ENCODE peak calls at places on chromosome 1, in six cellular contexts. A is GM23338; M is neural progenitor cell; E is tibial nerve; U is CD8-positive, alpha-beta T cell; S is H9. G is an unnamed sample.

GRCh38 chr1:224637936-224638335 is 21.8 kb downstream of the CNIH3 start:
- DNase-seq in S (no peak), U (no peak), M (no peak), A (no peak), E (no peak), G (no peak)

GRCh38 chr1:203272633-203273205 is 32.6 kb upstream of the BTG2 start:
- DNase-seq in U (no peak), A (no peak), M (no peak), S (no peak), E (no peak), G (no peak)

GRCh38 chr1:150764617-150765090 is 924 bp downstream of the CTSS start:
- DNase-seq in A (no peak), E (no peak), M (no peak), S (no peak), U (no peak), G (peak; percentile 92)

GRCh38 chr1:15429701-15430149 is 8.5 kb upstream of the CTRC start:
- DNase-seq in E (no peak), S (no peak), A (no peak), U (no peak), M (no peak), G (no peak)

GRCh38 chr1:31029031-31029430 is 36.5 kb downstream of the PUM1 start:
- DNase-seq in U (no peak), E (no peak), M (no peak), A (no peak), S (no peak), G (no peak)

GRCh38 chr1:168635129-168635528 is 58.7 kb downstream of the XCL1 start:
- DNase-seq in A (no peak), M (no peak), S (no peak), U (no peak), E (no peak), G (no peak)

GRCh38 chr1:23103001-23103879 is 65.4 kb downstream of the LUZP1 start:
- DNase-seq in S (no peak), E (no peak), M (no peak), A (no peak), U (peak; percentile 5), G (peak; percentile 73)

GRCh38 chr1:22780696-22781095 is 70.1 kb downstream of the EPHB2 start:
- DNase-seq in U (no peak), M (peak; percentile 66), E (no peak), A (peak; percentile 88), S (peak; percentile 94), G (peak; percentile 56)

GRCh38 chr1:155247667-155248563 is 7.4 kb downstream of the ENTREP3 start:
- DNase-seq in A (no peak), E (no peak), U (no peak), M (no peak), S (no peak), G (no peak)

GRCh38 chr1:90154711-90155110 is 159.8 kb downstream of the ZNF326 start:
- DNase-seq in U (no peak), M (no peak), E (no peak), A (no peak), S (no peak), G (no peak)

GRCh38 chr1:18385239-18385790 is 95.4 kb upstream of the KLHDC7A start:
- DNase-seq in M (peak; percentile 21), U (no peak), E (no peak), S (peak; percentile 65), A (peak; percentile 58), G (no peak)

GRCh38 chr1:52056110-52056936 is at the start of gene BTF3L4:
- DNase-seq in A (peak; percentile 98), U (peak; percentile 87), S (peak; percentile 98), E (peak; percentile 93), M (peak; percentile 98), G (peak; percentile 89)
- TF ChIP-seq CTCF in A (no peak), U (no peak), S (peak; percentile 37), E (no peak), M (peak; percentile 26), G (no peak)

DNA sequence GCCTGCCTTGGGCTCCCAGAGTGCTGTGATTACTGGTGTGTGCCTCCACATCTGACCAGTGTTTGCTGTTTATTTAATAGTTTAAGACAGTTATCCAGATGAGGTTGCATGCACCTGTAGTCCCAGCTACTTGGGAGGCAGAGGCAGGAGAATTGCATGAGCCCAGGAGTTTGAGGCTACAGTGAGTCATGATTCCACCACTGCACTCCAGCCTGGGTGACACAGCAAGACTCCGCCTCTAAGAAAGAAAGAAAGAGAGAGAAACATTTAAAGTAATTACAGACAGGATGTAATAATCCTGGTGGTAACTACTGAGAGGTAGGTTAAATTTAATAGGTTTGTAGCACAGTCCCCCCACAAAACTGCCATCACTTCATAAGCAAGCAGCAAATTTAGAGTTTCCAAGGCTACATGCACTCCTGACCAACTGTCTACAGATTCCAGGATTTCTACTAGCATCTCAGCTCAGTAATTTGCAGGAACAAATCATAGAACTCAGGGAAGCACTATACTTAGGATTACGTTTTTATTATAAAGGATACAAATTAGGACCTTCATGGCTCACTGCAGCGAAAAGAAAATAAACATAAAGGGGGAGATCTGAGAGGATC is 89.6 kb downstream of the PKN2 start:
- DNase-seq in M (no peak), S (no peak), E (no peak), A (peak; percentile 31), U (no peak), G (no peak)
- H3K27ac ChIP-seq in M (no peak overlapping the region), S (peak overlapping the region; percentile 34), E (no peak overlapping the region), A (peak overlapping the region; percentile 93), U (no peak overlapping the region), G (no peak overlapping the region)

DNA sequence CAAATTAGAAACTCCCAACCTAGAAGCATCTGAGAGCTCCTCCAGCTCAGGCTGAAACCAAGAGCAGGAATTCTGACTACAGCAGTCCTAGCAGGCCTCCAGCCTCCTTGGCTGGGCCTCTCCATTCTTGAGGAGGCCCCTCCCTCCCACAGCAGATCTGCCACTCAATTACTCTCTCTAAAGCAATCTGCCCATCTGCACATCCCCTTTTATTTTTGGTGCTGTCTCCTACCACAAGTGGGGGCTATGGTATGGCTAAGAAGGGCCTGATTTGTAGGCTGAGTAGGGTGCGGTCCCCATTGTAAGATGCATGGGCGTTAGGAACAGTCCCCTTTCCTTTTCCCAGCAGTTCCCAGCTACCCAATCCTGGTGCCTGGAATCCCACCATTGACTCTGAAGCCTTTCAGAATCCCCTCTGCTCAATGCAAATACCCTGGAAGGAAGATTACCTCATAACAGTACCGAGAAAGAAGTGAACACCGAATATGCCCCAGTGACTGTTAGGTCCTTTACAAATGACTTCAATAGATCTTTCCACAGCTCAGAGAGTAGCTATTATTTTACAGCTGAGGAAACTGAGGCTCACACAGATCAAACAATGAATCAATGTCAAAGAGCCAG is 11.6 kb upstream of the TTC39A start:
- DNase-seq in S (no peak), E (no peak), M (peak; percentile 34), A (no peak), U (no peak), G (no peak)
- TF ChIP-seq CTCF in S (no peak), E (no peak), M (no peak), A (peak; percentile 61), U (no peak), G (no peak)

GRCh38 chr1:205259361-205259832 is 31.7 kb downstream of the TMCC2 start:
- DNase-seq in M (no peak), U (no peak), A (no peak), S (no peak), E (no peak), G (no peak)
- H3K27ac ChIP-seq in M (no peak overlapping the region), U (no peak overlapping the region), A (no peak overlapping the region), S (no peak overlapping the region), E (no peak overlapping the region), G (no peak overlapping the region)

GRCh38 chr1:152777510-152778137 is 2.7 kb downstream of the LCE1F start:
- DNase-seq in A (peak; percentile 81), M (no peak), S (no peak), U (no peak), E (no peak), G (no peak)
- TF ChIP-seq CTCF in A (peak; percentile 71), M (no peak), S (no peak), U (no peak), E (no peak), G (no peak)

GRCh38 chr1:205321109-205321958 is at the start of gene NUAK2:
- DNase-seq in A (peak; percentile 99), S (peak; percentile 98), E (peak; percentile 84), M (peak; percentile 99), U (peak; percentile 79), G (peak; percentile 89)

GRCh38 chr1:205323794-205324193 is 2.2 kb upstream of the NUAK2 start:
- DNase-seq in S (no peak), E (no peak), M (no peak), U (no peak), A (no peak), G (no peak)

GRCh38 chr1:205324781-205325180 is 3.2 kb upstream of the NUAK2 start:
- DNase-seq in E (no peak), A (peak; percentile 52), S (no peak), U (no peak), M (peak; percentile 43), G (peak; percentile 28)

GRCh38 chr1:205319081-205320018 is 2.2 kb downstream of the NUAK2 start:
- DNase-seq in M (no peak), E (peak; percentile 54), A (no peak), S (no peak), U (no peak), G (peak; percentile 57)

GRCh38 chr1:205321959-205322283 is 376 bp upstream of the NUAK2 start:
- DNase-seq in E (no peak), U (no peak), M (no peak), A (no peak), S (no peak), G (no peak)
- H3K27ac ChIP-seq in E (no peak overlapping the region), U (peak overlapping the region; percentile 21), M (no peak overlapping the region), A (no peak overlapping the region), S (no peak overlapping the region), G (no peak overlapping the region)

DNA sequence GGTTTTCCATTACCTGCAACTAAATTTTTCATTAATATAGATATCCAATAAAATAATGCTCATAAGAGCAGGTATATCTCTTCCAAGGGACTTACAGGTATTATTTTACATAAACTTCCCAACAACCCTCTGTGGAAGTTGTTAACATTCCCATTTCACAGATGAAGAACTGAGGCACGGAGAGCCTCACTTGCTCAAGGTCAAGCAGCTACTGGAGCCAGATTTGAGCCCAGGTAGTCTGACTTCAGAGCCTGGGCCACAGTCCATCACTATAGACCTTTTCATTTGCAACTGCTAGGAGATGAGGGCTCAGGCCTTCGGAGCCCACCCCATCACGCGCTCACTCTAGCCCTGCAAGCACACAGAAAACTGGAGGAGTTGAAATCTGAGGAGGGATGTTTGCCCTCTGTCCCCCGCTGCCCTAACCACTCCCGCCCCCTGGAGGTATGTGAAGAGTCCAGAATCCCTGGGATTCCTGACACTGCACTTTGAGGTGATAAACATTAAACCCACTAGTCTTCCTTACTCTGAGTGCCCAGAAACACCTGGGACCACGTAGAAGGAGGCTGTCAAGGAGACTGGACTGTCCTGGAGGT is 11.7 kb upstream of the ALPL start:
- DNase-seq in E (no peak), M (peak; percentile 72), A (peak; percentile 90), U (no peak), S (peak; percentile 73), G (no peak)
- TF ChIP-seq CTCF in E (no peak), M (peak; percentile 39), A (peak; percentile 76), U (no peak), S (peak; percentile 59), G (no peak)